ENCODE peak calls at places on chromosomes 1 and 21, in four cellular contexts. N is A549, K is H1, J is HepG2. A is an unnamed sample.

GRCh38 chr1:58718435-58718834 is 18.6 kb upstream of the MYSM1 start:
- DNase-seq in N (no peak), K (no peak), J (no peak), A (no peak)

GRCh38 chr1:91730781-91731732 is 154.9 kb downstream of the TGFBR3 start:
- DNase-seq in N (peak), K (no peak), J (no peak), A (peak)

GRCh38 chr1:234533975-234534876 is 55.2 kb upstream of the TARBP1 start:
- DNase-seq in N (no peak), K (no peak), J (no peak), A (no peak)

GRCh38 chr1:190835658-190836057 is 358.0 kb upstream of the BRINP3 start:
- DNase-seq in N (no peak), K (no peak), J (no peak), A (no peak)

GRCh38 chr1:244439391-244440032 is 12.2 kb downstream of the ADSS2 start:
- DNase-seq in N (no peak), K (no peak), J (no peak), A (peak)

GRCh38 chr1:109630081-109630880 is 10.6 kb downstream of the AMPD2 start:
- DNase-seq in N (no peak), K (no peak), J (no peak), A (peak)

GRCh38 chr1:11057477-11057876 is 2.3 kb downstream of the SRM start:
- DNase-seq in N (no peak), K (no peak), J (no peak), A (no peak)

GRCh38 chr1:40257313-40257687 is 736 bp upstream of the ZMPSTE24 start:
- DNase-seq in N (no peak), K (no peak), J (no peak), A (no peak)

GRCh38 chr1:100703052-100703451 is 16.5 kb upstream of the VCAM1 start:
- DNase-seq in N (no peak), K (no peak), J (no peak), A (no peak)

GRCh38 chr21:46229133-46229922 is 754 bp upstream of the LSS start:
- DNase-seq in N (no peak), K (peak), J (peak), A (peak)

GRCh38 chr1:234840843-234841242 is 230.9 kb upstream of the IRF2BP2 start:
- DNase-seq in N (peak), K (no peak), J (no peak), A (peak)

GRCh38 chr1:175127565-175127964 is 59.9 kb downstream of the TNN start:
- DNase-seq in N (no peak), K (no peak), J (no peak), A (no peak)

GRCh38 chr1:23577056-23577985 is 18.0 kb upstream of the ID3 start:
- DNase-seq in N (peak), K (no peak), J (peak), A (peak)

GRCh38 chr1:37850352-37850955 is 8.9 kb downstream of the MTF1 start:
- DNase-seq in N (no peak), K (no peak), J (no peak), A (no peak)

GRCh38 chr1:221093903-221094865 is 214.9 kb downstream of the HLX start:
- DNase-seq in N (no peak), K (no peak), J (no peak), A (no peak)

GRCh38 chr1:221087919-221088318 is 208.7 kb downstream of the HLX start:
- DNase-seq in N (no peak), K (no peak), J (no peak), A (no peak)

GRCh38 chr1:221089803-221090202 is 210.6 kb downstream of the HLX start:
- DNase-seq in N (no peak), K (no peak), J (no peak), A (no peak)

GRCh38 chr1:221085712-221086111 is 206.5 kb downstream of the HLX start:
- DNase-seq in N (no peak), K (no peak), J (no peak), A (no peak)

GRCh38 chr1:221089273-221089672 is 210.0 kb downstream of the HLX start:
- DNase-seq in N (peak), K (no peak), J (no peak), A (no peak)
- TF ChIP-seq PHF8 in N (no peak), K (no peak), J (no peak), A (no peak)

GRCh38 chr1:153658400-153659174 is at the start of gene SNAPIN:
- DNase-seq in N (peak), K (peak), J (peak), A (peak)

GRCh38 chr1:153659175-153659534 is 652 bp downstream of the SNAPIN start:
- DNase-seq in N (no peak), K (no peak), J (no peak), A (no peak)

GRCh38 chr1:153661111-153661708 is 2.7 kb downstream of the SNAPIN start:
- DNase-seq in N (no peak), K (no peak), J (no peak), A (no peak)

GRCh38 chr1:153662269-153662668 is 3.8 kb downstream of the SNAPIN start:
- DNase-seq in N (no peak), K (no peak), J (no peak), A (no peak)

DNA sequence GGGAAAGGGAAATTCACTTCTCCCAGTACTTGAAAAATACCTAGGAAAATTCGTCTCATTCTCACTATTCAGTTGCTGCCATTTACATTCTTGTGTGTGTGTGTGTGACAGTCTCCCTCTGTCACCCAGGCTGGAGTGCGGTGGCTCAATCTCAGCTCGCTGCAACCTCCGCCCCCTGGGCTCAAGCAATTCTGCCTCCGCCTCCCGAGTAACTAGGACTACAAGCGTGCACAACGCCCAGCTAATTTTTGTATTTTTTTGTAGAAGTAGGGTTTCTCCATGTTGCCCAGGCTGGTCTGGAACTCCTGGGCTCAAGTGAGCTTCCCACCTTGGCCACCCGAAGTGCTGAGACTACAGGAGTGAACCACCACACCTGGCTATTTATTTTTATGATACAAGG is 1.2 kb downstream of the SNAPIN start:
- DNase-seq in N (no peak), K (no peak), J (no peak), A (no peak)
- TF ChIP-seq PHF8 in N (no peak), K (no peak), J (no peak), A (no peak)

GRCh38 chr1:54794401-54795099 is 6.6 kb downstream of the TTC22 start:
- DNase-seq in N (no peak), K (no peak), J (peak), A (no peak)
- TF ChIP-seq PHF8 in N (no peak), K (no peak), J (no peak), A (no peak)

DNA sequence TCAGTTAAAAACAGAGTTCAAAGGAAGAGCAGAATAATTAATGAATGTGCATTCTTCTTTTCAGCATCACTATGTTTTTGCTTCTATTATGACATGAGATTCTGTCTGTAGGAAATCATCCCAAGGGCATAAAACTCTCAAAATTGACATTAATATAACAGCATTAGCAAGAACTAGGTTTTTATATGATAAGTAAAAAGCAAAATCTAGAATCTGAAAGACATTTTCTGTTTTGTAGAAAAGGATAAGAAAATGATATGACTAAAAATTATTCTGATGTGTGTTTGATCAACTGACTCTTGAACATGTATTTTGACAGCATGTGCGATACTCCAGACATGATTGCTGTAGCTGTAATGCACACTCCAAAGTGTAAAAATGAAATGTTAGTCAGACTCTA is 197.2 kb downstream of the NCAM2 start:
- DNase-seq in N (no peak), K (no peak), J (no peak), A (no peak)
- TF ChIP-seq PHF8 in N (no peak), K (no peak), J (no peak), A (no peak)

GRCh38 chr1:172835834-172836233 is 176.9 kb downstream of the FASLG start:
- DNase-seq in N (no peak), K (no peak), J (no peak), A (no peak)

GRCh38 chr1:172834609-172835008 is 175.7 kb downstream of the FASLG start:
- DNase-seq in N (no peak), K (no peak), J (no peak), A (no peak)

GRCh38 chr1:172833956-172834355 is 175.1 kb downstream of the FASLG start:
- DNase-seq in N (no peak), K (no peak), J (no peak), A (no peak)

GRCh38 chr1:172827841-172828240 is 168.9 kb downstream of the FASLG start:
- DNase-seq in N (no peak), K (no peak), J (no peak), A (no peak)

GRCh38 chr1:172832332-172832731 is 173.4 kb downstream of the FASLG start:
- DNase-seq in N (no peak), K (no peak), J (no peak), A (no peak)
- TF ChIP-seq PHF8 in N (no peak), K (no peak), J (no peak), A (no peak)

GRCh38 chr1:85936057-85936456 is 220.5 kb downstream of the COL24A1 start:
- DNase-seq in N (no peak), K (no peak), J (no peak), A (no peak)

GRCh38 chr1:85936470-85936869 is 220.1 kb downstream of the COL24A1 start:
- DNase-seq in N (no peak), K (no peak), J (no peak), A (no peak)

GRCh38 chr1:85935234-85935633 is 221.3 kb downstream of the COL24A1 start:
- DNase-seq in N (no peak), K (no peak), J (no peak), A (no peak)

GRCh38 chr1:85940621-85941306 is 215.8 kb downstream of the COL24A1 start:
- DNase-seq in N (no peak), K (no peak), J (no peak), A (no peak)

DNA sequence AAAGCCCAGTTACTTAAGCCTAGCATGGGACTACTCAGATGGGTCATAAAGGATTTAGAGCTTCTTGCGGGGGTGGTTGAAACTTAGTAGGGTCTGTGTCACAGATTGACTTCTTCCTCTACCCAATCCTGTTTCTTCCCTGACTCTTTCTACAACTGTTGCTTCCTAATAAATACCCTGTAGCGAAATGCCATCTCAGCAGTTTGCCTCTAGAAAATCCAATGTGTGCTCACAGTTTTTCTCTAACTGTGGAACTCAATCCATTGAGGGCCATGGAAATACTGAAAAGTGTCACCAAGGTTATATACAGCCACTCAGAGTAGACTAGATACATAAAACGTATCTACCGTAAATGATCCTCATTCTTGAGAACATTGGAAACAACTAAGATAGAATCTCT is 217.7 kb downstream of the COL24A1 start:
- DNase-seq in N (no peak), K (no peak), J (no peak), A (no peak)
- TF ChIP-seq PHF8 in N (no peak), K (no peak), J (no peak), A (no peak)

GRCh38 chr21:41124626-41125240 is 43.2 kb upstream of the BACE2 start:
- DNase-seq in N (no peak), K (no peak), J (no peak), A (no peak)
- TF ChIP-seq PHF8 in N (no peak), K (no peak), J (no peak), A (no peak)

GRCh38 chr1:28112388-28113311 is 24.2 kb upstream of the EYA3 start:
- DNase-seq in N (peak), K (no peak), J (peak), A (peak)
- TF ChIP-seq PHF8 in N (no peak), K (no peak), J (no peak), A (no peak)

DNA sequence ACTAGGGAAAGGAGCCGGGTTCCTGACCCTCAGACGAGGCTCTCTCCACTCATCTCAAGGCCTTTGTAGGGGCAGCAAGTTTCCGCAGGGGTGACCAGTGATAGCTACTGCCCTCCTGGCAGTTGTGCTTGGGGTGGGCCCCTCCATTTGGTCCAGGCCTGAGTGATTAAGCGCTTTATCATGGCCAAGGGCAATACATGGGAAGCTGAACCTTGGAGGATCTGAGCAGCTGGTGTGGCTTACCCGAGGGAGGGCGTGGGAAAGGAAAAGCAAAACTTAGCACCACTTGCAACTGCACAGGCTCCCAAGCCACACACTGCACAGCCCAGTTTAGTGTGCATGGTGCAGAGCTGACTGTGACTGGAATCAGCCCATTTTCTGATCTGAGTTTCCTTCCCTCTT is 47.8 kb downstream of the GADD45A start:
- DNase-seq in N (no peak), K (no peak), J (no peak), A (no peak)
- TF ChIP-seq PHF8 in N (no peak), K (no peak), J (no peak), A (no peak)

GRCh38 chr1:28088168-28088961 is at the start of gene EYA3:
- DNase-seq in N (peak), K (peak), J (peak), A (peak)

GRCh38 chr1:28086651-28087050 is 1.8 kb downstream of the EYA3 start:
- DNase-seq in N (no peak), K (no peak), J (no peak), A (peak)

GRCh38 chr1:28087614-28088167 is 719 bp downstream of the EYA3 start:
- DNase-seq in N (no peak), K (no peak), J (peak), A (peak)

GRCh38 chr1:28096210-28097099 is 8.0 kb upstream of the EYA3 start:
- DNase-seq in N (no peak), K (no peak), J (no peak), A (no peak)

DNA sequence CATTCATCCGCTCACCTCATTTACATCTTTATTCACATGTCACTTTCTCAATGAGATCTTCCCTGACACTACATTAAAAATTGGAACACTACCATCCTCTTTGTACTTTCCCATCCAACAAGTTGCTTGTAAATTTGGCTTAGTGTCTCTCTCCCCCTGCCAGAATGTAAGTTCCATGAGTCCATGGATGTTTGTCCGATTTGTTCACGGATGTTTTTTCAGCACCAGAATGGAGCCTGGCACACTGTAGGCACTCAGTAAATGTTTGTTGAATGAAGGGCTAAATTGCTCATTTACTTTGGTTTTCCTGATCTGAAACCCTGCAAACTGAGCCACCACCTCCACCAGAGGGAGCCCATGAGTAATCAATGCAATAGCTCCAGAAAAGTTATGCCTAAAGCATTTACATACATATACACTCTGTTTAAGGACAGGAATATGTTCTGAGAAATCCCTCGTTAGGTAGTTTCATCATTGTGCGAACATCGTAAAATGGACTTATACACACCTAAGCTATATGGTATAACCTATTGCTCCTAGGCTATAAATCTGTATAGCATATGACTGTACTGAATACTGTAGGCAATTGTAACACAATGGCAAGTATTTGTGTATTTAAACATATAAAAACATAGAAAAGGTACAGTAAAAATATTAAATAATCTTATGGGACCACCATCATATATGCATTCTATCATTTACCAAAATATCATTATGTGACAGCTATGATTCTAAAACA is 2.8 kb upstream of the EYA3 start:
- DNase-seq in N (peak), K (no peak), J (peak), A (peak)
- TF ChIP-seq PHF8 in N (no peak), K (no peak), J (no peak), A (no peak)